ENCODE peak calls at places on chromosome 16, in nine cellular contexts. W, T, I, Z, U, G, Q, M and J are unnamed samples.

GRCh38 chr16:8751481-8752311 is 45.7 kb downstream of the TMEM186 start:
- DNase-seq in W (peak; percentile 84), T (no peak), I (no peak), Z (peak; percentile 56), U (peak; percentile 53), G (no peak), Q (no peak), M (no peak), J (peak; percentile 35)

GRCh38 chr16:86575754-86576557 is 2.4 kb upstream of the FOXL1 start:
- DNase-seq in W (peak; percentile 94), T (peak; percentile 89), I (peak; percentile 60), Z (peak; percentile 65), U (peak; percentile 95), G (peak; percentile 70), Q (peak; percentile 79), M (no peak), J (no peak)

GRCh38 chr16:17416461-17417221 is 54.1 kb downstream of the XYLT1 start:
- DNase-seq in W (peak; percentile 40), T (no peak), I (no peak), Z (no peak), U (peak; percentile 81), G (peak; percentile 61), Q (peak; percentile 41), M (peak; percentile 30), J (no peak)

GRCh38 chr16:75931970-75932369 is 205.7 kb upstream of the CPHXL start:
- DNase-seq in W (no peak), T (no peak), I (no peak), Z (no peak), U (no peak), G (no peak), Q (no peak), M (no peak), J (no peak)

GRCh38 chr16:27538508-27538907 is 11.2 kb downstream of the GTF3C1 start:
- DNase-seq in W (peak; percentile 59), T (no peak), I (no peak), Z (no peak), U (no peak), G (no peak), Q (no peak), M (no peak), J (no peak)

GRCh38 chr16:81647527-81647926 is 131.6 kb upstream of the PLCG2 start:
- DNase-seq in W (no peak), T (no peak), I (no peak), Z (no peak), U (peak; percentile 99), G (no peak), Q (no peak), M (no peak), J (no peak)

GRCh38 chr16:8874388-8874787 is 5.6 kb upstream of the CARHSP1 start:
- DNase-seq in W (peak; percentile 64), T (no peak), I (no peak), Z (no peak), U (peak; percentile 77), G (no peak), Q (no peak), M (no peak), J (no peak)

GRCh38 chr16:71353736-71354135 is 4.8 kb upstream of the CALB2 start:
- DNase-seq in W (no peak), T (no peak), I (no peak), Z (no peak), U (no peak), G (no peak), Q (no peak), M (no peak), J (no peak)

GRCh38 chr16:57536306-57537193 is at the start of gene CCDC102A:
- DNase-seq in W (peak; percentile 28), T (peak; percentile 77), I (peak; percentile 71), Z (no peak), U (peak; percentile 64), G (peak; percentile 73), Q (peak; percentile 42), M (no peak), J (no peak)

GRCh38 chr16:50136399-50136798 is 16.7 kb upstream of the TENT4B start:
- DNase-seq in W (no peak), T (no peak), I (no peak), Z (no peak), U (no peak), G (no peak), Q (no peak), M (no peak), J (no peak)
- TF ChIP-seq CTCF in W (peak; percentile 16), T (no peak), I (no peak), Z (peak; percentile 7), U (peak; percentile 23), G (no peak), Q (no peak), M (no peak), J (peak; percentile 20)

GRCh38 chr16:50247906-50248608 is 18.3 kb upstream of the ADCY7 start:
- DNase-seq in W (no peak), T (no peak), I (no peak), Z (no peak), U (peak; percentile 68), G (no peak), Q (no peak), M (no peak), J (peak; percentile 68)
- TF ChIP-seq CTCF in W (no peak), T (peak; percentile 37), I (no peak), Z (no peak), U (no peak), G (no peak), Q (no peak), M (no peak), J (no peak)

GRCh38 chr16:67248401-67249177 is at the start of gene SLC9A5:
- DNase-seq in W (no peak), T (peak; percentile 75), I (peak; percentile 52), Z (no peak), U (peak; percentile 91), G (peak; percentile 75), Q (no peak), M (no peak), J (peak; percentile 80)
- TF ChIP-seq CTCF in W (no peak), T (no peak), I (no peak), Z (peak; percentile 6), U (no peak), G (no peak), Q (no peak), M (peak; percentile 14), J (peak; percentile 63)

GRCh38 chr16:30893744-30894539 is at the start of gene BCL7C:
- DNase-seq in W (peak; percentile 91), T (peak; percentile 93), I (peak; percentile 96), Z (peak; percentile 49), U (peak; percentile 98), G (peak; percentile 96), Q (peak; percentile 95), M (peak; percentile 54), J (peak; percentile 95)
- TF ChIP-seq CTCF in W (peak; percentile 50), T (peak; percentile 63), I (no peak), Z (peak; percentile 41), U (peak; percentile 10), G (peak; percentile 60), Q (no peak), M (no peak), J (peak; percentile 76)

DNA sequence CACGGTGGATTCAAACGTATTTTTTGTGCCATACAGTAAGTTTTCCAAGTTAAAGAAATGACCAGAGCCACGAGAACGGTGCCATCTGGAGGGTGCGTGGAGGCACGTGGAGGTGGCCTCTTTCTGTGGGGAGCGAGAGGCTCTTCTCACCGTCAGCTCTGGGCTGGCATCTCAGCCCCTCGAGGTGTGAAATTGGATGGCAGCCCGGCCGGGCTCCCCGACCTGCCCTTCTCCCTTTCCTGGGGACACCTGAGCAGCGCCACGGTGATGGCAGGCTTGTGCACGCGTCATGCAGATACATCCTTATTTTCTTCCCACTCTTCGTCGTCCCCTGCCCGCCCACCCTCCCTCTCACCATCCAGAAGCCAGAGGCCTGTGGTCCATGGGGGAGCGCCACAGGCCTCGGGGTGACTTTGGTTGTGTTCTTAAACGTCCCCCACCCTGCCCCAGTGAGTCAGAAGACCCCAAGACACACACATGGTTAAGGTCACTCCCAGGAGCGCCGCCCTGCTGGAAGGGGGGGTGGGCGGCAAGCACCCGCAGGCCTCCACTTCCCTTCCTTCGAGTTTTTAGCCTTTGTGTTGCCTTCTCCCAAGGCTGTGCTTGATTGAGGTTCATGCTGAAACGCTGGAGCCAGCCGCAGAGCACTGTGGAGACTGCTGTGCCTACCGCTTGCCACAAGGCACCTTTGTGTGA is 109.4 kb downstream of the BANP start:
- DNase-seq in W (no peak), T (no peak), I (no peak), Z (no peak), U (peak; percentile 49), G (peak; percentile 41), Q (no peak), M (no peak), J (no peak)
- TF ChIP-seq CTCF in W (no peak), T (peak; percentile 42), I (no peak), Z (no peak), U (no peak), G (no peak), Q (no peak), M (no peak), J (peak; percentile 31)

DNA sequence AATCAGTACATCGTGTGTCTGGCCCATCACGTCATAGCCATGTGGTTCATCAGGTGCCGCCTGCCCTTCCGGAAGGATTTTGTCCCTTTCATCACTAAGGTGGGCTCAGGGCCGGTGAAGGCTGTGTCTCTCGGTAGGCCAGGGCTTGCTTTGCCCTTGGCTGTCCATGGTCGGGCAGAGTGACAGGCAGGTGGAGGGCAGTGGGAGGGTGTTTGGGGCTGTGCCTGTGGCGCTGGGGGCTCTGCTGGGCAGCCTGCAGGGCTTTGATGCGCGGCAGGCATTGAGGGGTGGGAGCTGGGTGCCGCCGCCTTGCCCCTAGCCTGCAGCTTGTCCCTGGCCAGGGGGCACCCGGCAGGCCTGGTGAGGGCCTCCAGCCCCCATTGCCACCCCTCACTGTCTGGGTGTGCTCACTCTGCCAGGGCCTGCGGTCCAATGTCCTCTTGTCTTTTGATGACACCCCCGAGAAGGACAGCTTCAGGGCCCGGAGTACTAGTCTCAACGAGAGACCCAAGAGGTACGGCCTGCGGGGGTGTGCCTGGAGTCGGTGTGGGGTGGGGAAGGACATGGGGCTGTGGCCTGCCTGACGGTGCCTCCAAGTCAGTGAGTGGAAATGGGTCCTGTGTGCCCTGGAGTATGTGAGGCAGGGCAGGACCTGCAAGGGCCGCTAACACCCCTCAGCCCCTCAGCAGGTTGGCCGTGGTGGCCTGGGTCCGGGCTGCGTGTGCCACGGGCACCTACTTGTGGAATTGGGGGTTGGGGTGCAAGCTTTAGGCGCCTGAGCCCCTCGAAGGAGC is 28.5 kb downstream of the TSC2 start:
- DNase-seq in W (no peak), T (no peak), I (peak; percentile 21), Z (no peak), U (no peak), G (no peak), Q (no peak), M (no peak), J (no peak)
- TF ChIP-seq CTCF in W (no peak), T (no peak), I (no peak), Z (no peak), U (no peak), G (no peak), Q (no peak), M (no peak), J (no peak)

GRCh38 chr16:53415504-53415903 is 18.8 kb upstream of the RBL2 start:
- DNase-seq in W (no peak), T (no peak), I (no peak), Z (no peak), U (no peak), G (no peak), Q (no peak), M (no peak), J (no peak)
- TF ChIP-seq CTCF in W (no peak), T (peak; percentile 29), I (no peak), Z (no peak), U (no peak), G (no peak), Q (no peak), M (no peak), J (no peak)

GRCh38 chr16:46688101-46688656 is 799 bp downstream of the VPS35 start:
- DNase-seq in W (peak; percentile 30), T (no peak), I (no peak), Z (no peak), U (no peak), G (peak; percentile 67), Q (peak; percentile 53), M (no peak), J (no peak)
- TF ChIP-seq CTCF in W (peak; percentile 29), T (no peak), I (no peak), Z (no peak), U (no peak), G (no peak), Q (no peak), M (peak; percentile 21), J (no peak)